ENCODE peak calls at places on chromosome 12, in ten cellular contexts. L is IMR-90, W is endodermal cell, S is right cardiac atrium, Z is stomach, G is heart left ventricle, Q is heart right ventricle, U is H1, T is endothelial cell of umbilical vein, H is cardiac muscle cell. I is an unnamed sample.

GRCh38 chr12:76024942-76025600 is 6.5 kb downstream of the PHLDA1 start:
- DNase-seq in L (peak; percentile 90), W (no peak), S (no peak), Z (no peak), G (no peak), Q (no peak), U (no peak), T (peak; percentile 42), H (peak; percentile 81), I (no peak)

GRCh38 chr12:110176745-110177144 is 52.6 kb downstream of the IFT81 start:
- DNase-seq in L (peak; percentile 59), W (no peak), S (no peak), Z (no peak), G (no peak), Q (no peak), U (no peak), T (no peak), H (peak; percentile 63), I (no peak)

GRCh38 chr12:5047094-5047493 is 3.4 kb downstream of the KCNA5 start:
- DNase-seq in L (no peak), W (peak; percentile 76), S (peak; percentile 49), Z (no peak), G (peak; percentile 59), Q (no peak), U (no peak), T (no peak), H (no peak), I (no peak)

GRCh38 chr12:101759396-101760047 is 20.3 kb upstream of the SYCP3 start:
- DNase-seq in L (peak; percentile 35), W (no peak), S (no peak), Z (no peak), G (no peak), Q (no peak), U (no peak), T (peak; percentile 33), H (peak; percentile 50), I (no peak)

GRCh38 chr12:123516221-123516780 is 17.2 kb downstream of the RILPL1 start:
- DNase-seq in L (no peak), W (peak; percentile 77), S (no peak), Z (no peak), G (no peak), Q (no peak), U (no peak), T (no peak), H (no peak), I (no peak)

GRCh38 chr12:124286414-124286813 is 8.5 kb upstream of the RFLNA start:
- DNase-seq in L (no peak), W (no peak), S (no peak), Z (no peak), G (no peak), Q (no peak), U (no peak), T (peak; percentile 33), H (peak; percentile 51), I (no peak)

GRCh38 chr12:75087656-75088055 is 122.0 kb downstream of the KCNC2 start:
- DNase-seq in L (no peak), W (peak; percentile 43), S (no peak), Z (no peak), G (no peak), Q (no peak), U (no peak), T (no peak), H (no peak), I (no peak)

GRCh38 chr12:77118696-77119095 is 53.3 kb upstream of the E2F7 start:
- DNase-seq in L (peak; percentile 53), W (no peak), S (no peak), Z (no peak), G (no peak), Q (no peak), U (no peak), T (no peak), H (no peak), I (no peak)

GRCh38 chr12:77407951-77408350 is 342.6 kb upstream of the E2F7 start:
- DNase-seq in L (no peak), W (no peak), S (no peak), Z (no peak), G (no peak), Q (no peak), U (no peak), T (no peak), H (no peak), I (no peak)

GRCh38 chr12:49057888-49058287 is 2.7 kb downstream of the KMT2D start:
- DNase-seq in L (no peak), W (no peak), S (no peak), Z (no peak), G (no peak), Q (no peak), U (no peak), T (peak; percentile 40), H (no peak), I (no peak)

GRCh38 chr12:49060237-49061156 is at the start of gene KMT2D:
- DNase-seq in L (peak; percentile 96), W (peak; percentile 98), S (peak; percentile 94), Z (peak; percentile 91), G (peak; percentile 96), Q (peak; percentile 92), U (peak; percentile 96), T (peak; percentile 92), H (peak; percentile 97), I (peak; percentile 88)

GRCh38 chr12:49058366-49059062 is 2.1 kb downstream of the KMT2D start:
- DNase-seq in L (no peak), W (no peak), S (no peak), Z (no peak), G (no peak), Q (no peak), U (no peak), T (no peak), H (no peak), I (no peak)

GRCh38 chr12:49059385-49060232 is 985 bp downstream of the KMT2D start:
- DNase-seq in L (no peak), W (peak; percentile 67), S (no peak), Z (no peak), G (no peak), Q (no peak), U (peak; percentile 66), T (peak; percentile 23), H (peak; percentile 32), I (peak; percentile 23)

DNA sequence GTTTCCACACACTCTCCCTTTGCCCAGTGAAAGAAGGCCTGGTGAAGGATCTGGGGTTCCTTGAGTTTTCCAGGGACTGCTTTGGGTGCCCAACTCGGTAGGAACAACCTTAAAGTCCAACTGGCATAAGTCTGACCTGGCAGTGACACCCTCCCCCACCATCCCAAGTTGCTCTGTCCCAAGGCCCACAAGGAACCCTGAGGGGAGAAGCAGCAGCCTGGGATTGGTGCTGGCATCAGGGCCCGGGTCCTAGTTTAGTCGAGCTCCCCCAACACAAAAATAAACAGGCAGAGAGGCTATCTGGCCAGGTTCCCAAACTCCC is 1.6 kb downstream of the KMT2D start:
- DNase-seq in L (no peak), W (no peak), S (no peak), Z (no peak), G (peak; percentile 23), Q (no peak), U (no peak), T (no peak), H (no peak), I (no peak)
- H3K27ac ChIP-seq in L (peak overlapping the region; percentile 98), W (no peak overlapping the region), S (peak overlapping the region; percentile 95), Z (peak overlapping the region; percentile 95), G (peak overlapping the region; percentile 94), Q (peak overlapping the region; percentile 99), U (peak overlapping the region; percentile 12), T (peak overlapping the region; percentile 93), H (peak overlapping the region; percentile 99), I (peak overlapping the region; percentile 87)

DNA sequence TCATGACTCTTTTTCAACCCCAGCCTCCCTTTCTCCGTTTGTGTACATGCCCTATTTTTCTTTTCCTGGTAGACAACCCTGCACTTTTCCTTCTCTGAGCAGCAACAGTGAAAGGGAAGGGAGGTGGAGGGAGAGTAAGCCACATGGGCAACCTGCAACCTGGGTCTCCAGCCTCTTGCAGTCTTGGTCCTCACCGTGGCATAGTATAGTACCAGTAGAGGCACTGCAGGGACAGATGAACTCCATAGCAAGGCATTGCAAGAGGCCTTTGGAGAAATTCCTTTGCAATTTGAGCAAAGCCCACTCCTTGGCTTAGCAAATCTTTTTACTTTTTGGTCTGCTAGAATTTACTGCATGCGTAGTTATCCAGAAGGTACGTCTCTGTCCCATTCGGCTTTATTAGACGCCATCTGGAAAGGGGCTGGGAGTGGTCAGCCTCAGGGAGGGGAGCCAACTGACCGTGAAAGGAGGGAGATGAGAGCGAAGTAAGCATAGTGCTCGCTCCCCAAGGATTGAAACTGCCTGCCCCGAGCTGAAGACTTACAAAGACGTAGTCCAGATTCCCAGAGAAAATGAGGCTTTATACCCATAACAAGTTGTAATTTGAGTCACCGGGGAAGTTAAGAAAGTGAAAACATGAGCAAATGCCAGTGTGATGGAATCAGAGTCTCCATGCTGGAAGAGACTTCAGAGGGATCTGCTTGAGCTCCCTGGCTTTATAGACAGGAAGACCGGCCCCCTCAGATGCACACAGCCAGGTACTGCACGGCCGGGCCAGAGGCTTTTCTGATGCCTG is 331.9 kb downstream of the CACNA1C start:
- DNase-seq in L (peak; percentile 87), W (peak; percentile 71), S (peak; percentile 29), Z (no peak), G (peak; percentile 54), Q (no peak), U (no peak), T (no peak), H (peak; percentile 65), I (no peak)
- H3K4me3 ChIP-seq in L (no peak overlapping the region), W (no peak overlapping the region), S (no peak overlapping the region), Z (peak overlapping the region; percentile 22), G (no peak overlapping the region), Q (no peak overlapping the region), U (no peak overlapping the region), T (no peak overlapping the region), H (no peak overlapping the region), I (no peak overlapping the region)

GRCh38 chr12:105316931-105317330 is 13.6 kb upstream of the C12orf75 start:
- DNase-seq in L (no peak), W (no peak), S (no peak), Z (no peak), G (no peak), Q (no peak), U (no peak), T (no peak), H (no peak), I (no peak)

GRCh38 chr12:105317453-105317852 is 13.0 kb upstream of the C12orf75 start:
- DNase-seq in L (peak; percentile 84), W (no peak), S (no peak), Z (no peak), G (no peak), Q (no peak), U (no peak), T (no peak), H (no peak), I (no peak)

GRCh38 chr12:105317942-105318614 is 12.4 kb upstream of the C12orf75 start:
- DNase-seq in L (no peak), W (no peak), S (no peak), Z (no peak), G (no peak), Q (no peak), U (no peak), T (no peak), H (no peak), I (no peak)

GRCh38 chr12:105315130-105315529 is 15.4 kb upstream of the C12orf75 start:
- DNase-seq in L (no peak), W (no peak), S (no peak), Z (no peak), G (no peak), Q (no peak), U (no peak), T (peak; percentile 17), H (no peak), I (no peak)

GRCh38 chr12:105315726-105316125 is 14.8 kb upstream of the C12orf75 start:
- DNase-seq in L (no peak), W (no peak), S (no peak), Z (no peak), G (no peak), Q (no peak), U (no peak), T (no peak), H (no peak), I (no peak)
- H3K27ac ChIP-seq in L (peak overlapping the region; percentile 23), W (no peak overlapping the region), S (no peak overlapping the region), Z (no peak overlapping the region), G (no peak overlapping the region), Q (no peak overlapping the region), U (no peak overlapping the region), T (no peak overlapping the region), H (no peak overlapping the region), I (no peak overlapping the region)

GRCh38 chr12:7555752-7556151 is 52.2 kb upstream of the CD163 start:
- DNase-seq in L (peak; percentile 73), W (no peak), S (no peak), Z (no peak), G (no peak), Q (no peak), U (no peak), T (peak; percentile 24), H (peak; percentile 19), I (no peak)
- H3K4me3 ChIP-seq in L (no peak overlapping the region), W (no peak overlapping the region), S (no peak overlapping the region), Z (no peak overlapping the region), G (no peak overlapping the region), Q (no peak overlapping the region), U (no peak overlapping the region), T (no peak overlapping the region), H (no peak overlapping the region), I (no peak overlapping the region)

I was measured in naive thymus-derived CD4-positive, alpha-beta T cell.